ENCODE peak calls at places on chromosomes 5 and 9, in five cellular contexts. Q is mammary epithelial cell, U is BJ, J is spleen, Y is astrocyte of the spinal cord. P is an unnamed sample.
A peak's percentile ranks its signal among the peaks of the same experiment; 100 is the strongest.

GRCh38 chr5:92237896-92238295 is 854.8 kb upstream of the ARRDC3 start:
- DNase-seq in U (no peak), J (no peak), Y (no peak), Q (peak; percentile 36), P (no peak)

GRCh38 chr9:137902646-137903045 is 25.1 kb downstream of the CACNA1B start:
- DNase-seq in J (no peak), U (no peak), Y (no peak), Q (no peak), P (no peak)

GRCh38 chr9:88197781-88198345 is 59.6 kb upstream of the SPATA31C2 start:
- DNase-seq in Q (peak; percentile 61), J (no peak), U (peak; percentile 95), Y (peak; percentile 65), P (peak; percentile 70)

GRCh38 chr5:94700592-94700991 is 82.1 kb downstream of the SLF1 start:
- DNase-seq in J (no peak), U (no peak), Y (no peak), Q (no peak), P (peak; percentile 4)

GRCh38 chr9:88753691-88754367 is 218.9 kb downstream of the NXNL2 start:
- DNase-seq in Q (no peak), Y (no peak), J (peak; percentile 27), U (no peak), P (peak; percentile 35)

GRCh38 chr5:180399931-180400330 is 46.8 kb upstream of the GFPT2 start:
- DNase-seq in Q (no peak), Y (no peak), J (no peak), U (no peak), P (no peak)

GRCh38 chr9:36039696-36040095 is 3.0 kb downstream of the RECK start:
- DNase-seq in Y (peak; percentile 19), U (no peak), J (no peak), Q (peak; percentile 32), P (peak; percentile 67)

GRCh38 chr5:79235222-79235577 is 731 bp upstream of the JMY start:
- DNase-seq in J (no peak), Y (peak; percentile 49), U (no peak), Q (peak; percentile 39), P (peak; percentile 55)

GRCh38 chr5:53009816-53010215 is 20.7 kb downstream of the ITGA2 start:
- DNase-seq in Q (no peak), U (no peak), Y (no peak), J (no peak), P (no peak)

GRCh38 chr5:6722015-6722414 is 8.8 kb downstream of the TENT4A start:
- DNase-seq in J (no peak), Q (no peak), Y (peak; percentile 20), U (no peak), P (peak; percentile 31)

GRCh38 chr5:136164226-136164625 is 28.7 kb downstream of the SMIM32 start:
- DNase-seq in Q (no peak), Y (no peak), J (no peak), U (no peak), P (no peak)

GRCh38 chr9:34443533-34443932 is 14.8 kb downstream of the FAM219A start:
- DNase-seq in U (no peak), J (no peak), Q (no peak), Y (no peak), P (no peak)

GRCh38 chr5:153463806-153464205 is 26.7 kb upstream of the GRIA1 start:
- DNase-seq in Y (peak; percentile 16), Q (peak; percentile 47), U (peak; percentile 62), J (no peak), P (peak; percentile 93)

GRCh38 chr9:17775646-17776045 is 196.8 kb downstream of the SH3GL2 start:
- DNase-seq in U (no peak), J (no peak), Y (no peak), Q (no peak), P (no peak)

GRCh38 chr9:92639791-92640271 is 30.1 kb downstream of the IPPK start:
- DNase-seq in U (no peak), Y (no peak), Q (no peak), J (peak; percentile 61), P (no peak)

GRCh38 chr5:66882592-66883227 is 286.5 kb downstream of the MAST4 start:
- DNase-seq in Q (peak; percentile 92), J (no peak), U (no peak), Y (peak; percentile 61), P (peak; percentile 62)

GRCh38 chr5:68251386-68251785 is 35.8 kb downstream of the PIK3R1 start:
- DNase-seq in J (no peak), U (no peak), Y (peak; percentile 46), Q (no peak), P (peak; percentile 60)

GRCh38 chr9:35652829-35653209 is 2.1 kb upstream of the SIT1 start:
- DNase-seq in J (no peak), Q (no peak), Y (no peak), U (no peak), P (no peak)

GRCh38 chr5:139688712-139689413 is 40.7 kb downstream of the CXXC5 start:
- DNase-seq in Q (no peak), Y (no peak), J (no peak), U (no peak), P (no peak)

GRCh38 chr5:132422720-132423442 is 53.4 kb downstream of the SLC22A5 start:
- DNase-seq in J (peak; percentile 82), Y (no peak), U (no peak), Q (no peak), P (peak; percentile 70)

GRCh38 chr9:76620586-76620985 is 143.7 kb upstream of the PCA3 start:
- DNase-seq in J (no peak), U (no peak), Y (no peak), Q (no peak), P (peak; percentile 34)

GRCh38 chr5:7518947-7519560 is 123.1 kb downstream of the ADCY2 start:
- DNase-seq in Q (no peak), Y (no peak), J (no peak), U (no peak), P (no peak)

GRCh38 chr5:163695817-163696216 is 190.4 kb downstream of the MAT2B start:
- DNase-seq in Q (no peak), J (no peak), Y (no peak), U (no peak), P (no peak)

GRCh38 chr5:147113967-147114366 is 120.9 kb upstream of the STK32A start:
- DNase-seq in Y (no peak), U (no peak), J (no peak), Q (no peak), P (no peak)

GRCh38 chr5:160310140-160310909 is 2.0 kb downstream of the CCNJL start:
- DNase-seq in U (no peak), Q (no peak), Y (no peak), J (no peak), P (no peak)
- H3K4me3 ChIP-seq in U (no peak overlapping the region), Q (no peak overlapping the region), Y (no peak overlapping the region), J (peak overlapping the region; percentile 80), P (no peak overlapping the region)

GRCh38 chr5:33538201-33538600 is 97.4 kb downstream of the TARS1 start:
- DNase-seq in Y (no peak), J (no peak), Q (no peak), U (no peak), P (no peak)

GRCh38 chr5:33536802-33537201 is 96.0 kb downstream of the TARS1 start:
- DNase-seq in U (no peak), J (no peak), Y (no peak), Q (no peak), P (no peak)

GRCh38 chr5:33539192-33539591 is 98.4 kb downstream of the TARS1 start:
- DNase-seq in Y (no peak), U (no peak), J (no peak), Q (no peak), P (no peak)

GRCh38 chr5:33531796-33532195 is 91.0 kb downstream of the TARS1 start:
- DNase-seq in U (no peak), Q (no peak), J (no peak), Y (no peak), P (no peak)

DNA sequence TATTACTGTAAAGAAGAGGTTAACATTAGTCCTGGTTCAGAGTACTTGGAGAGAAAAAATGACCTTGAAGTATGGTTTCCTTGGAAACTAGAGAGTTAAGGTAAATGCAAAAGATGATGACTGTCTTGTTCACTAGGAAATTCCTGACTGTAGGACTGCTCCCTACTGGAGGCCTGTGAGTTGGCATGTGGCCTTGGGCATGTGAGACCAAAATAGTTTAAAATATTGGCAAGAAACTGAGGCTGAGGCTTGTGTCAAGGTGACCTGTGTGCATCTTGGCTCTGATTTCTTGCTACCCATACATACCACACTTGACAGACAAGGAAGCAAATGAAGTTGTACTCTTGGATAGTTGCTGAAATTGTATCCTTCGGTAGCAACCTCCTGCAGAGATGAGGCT is 96.5 kb downstream of the TARS1 start:
- DNase-seq in Y (no peak), Q (no peak), J (no peak), U (no peak), P (no peak)
- TF ChIP-seq CTCF in Y (no peak), Q (no peak), J (no peak), U (no peak), P (no peak)

GRCh38 chr9:126624453-126624872 is 10.7 kb downstream of the LMX1B start:
- DNase-seq in U (no peak), J (no peak), Q (no peak), Y (no peak), P (no peak)
- H3K4me3 ChIP-seq in U (no peak overlapping the region), J (no peak overlapping the region), Q (no peak overlapping the region), Y (no peak overlapping the region), P (no peak overlapping the region)

GRCh38 chr5:3197699-3198098 is 397.9 kb upstream of the IRX1 start:
- DNase-seq in J (no peak), Q (no peak), Y (peak; percentile 1), U (no peak), P (no peak)
- TF ChIP-seq CTCF in J (no peak), Q (no peak), Y (no peak), U (no peak), P (no peak)

GRCh38 chr9:135229701-135230385 is 142.4 kb downstream of the OLFM1 start:
- DNase-seq in Y (no peak), Q (no peak), U (no peak), J (peak; percentile 51), P (no peak)

GRCh38 chr9:135230386-135230765 is 142.9 kb downstream of the OLFM1 start:
- DNase-seq in J (peak; percentile 27), U (no peak), Y (no peak), Q (no peak), P (no peak)

GRCh38 chr9:135228983-135229625 is 141.6 kb downstream of the OLFM1 start:
- DNase-seq in Q (no peak), U (no peak), J (peak; percentile 46), Y (no peak), P (no peak)

GRCh38 chr9:135228345-135228982 is 141.0 kb downstream of the OLFM1 start:
- DNase-seq in Y (no peak), U (no peak), J (no peak), Q (no peak), P (no peak)

GRCh38 chr9:135230817-135231520 is 143.5 kb downstream of the OLFM1 start:
- DNase-seq in Y (no peak), Q (no peak), U (no peak), J (peak; percentile 49), P (no peak)
- H3K4me3 ChIP-seq in Y (no peak overlapping the region), Q (no peak overlapping the region), U (no peak overlapping the region), J (no peak overlapping the region), P (no peak overlapping the region)

GRCh38 chr5:84085387-84086041 is 299.2 kb downstream of the EDIL3 start:
- DNase-seq in U (no peak), Q (no peak), Y (no peak), J (no peak), P (no peak)

GRCh38 chr5:84086517-84086916 is 298.2 kb downstream of the EDIL3 start:
- DNase-seq in J (no peak), Q (peak; percentile 1), Y (no peak), U (no peak), P (no peak)

GRCh38 chr5:84080908-84081307 is 303.8 kb downstream of the EDIL3 start:
- DNase-seq in Q (no peak), U (no peak), J (no peak), Y (no peak), P (no peak)
- TF ChIP-seq CTCF in Q (no peak), U (no peak), J (no peak), Y (no peak), P (no peak)

P was measured in fibroblast of mammary gland.